ENCODE peak calls at places on chromosomes 3 and 15, in seven cellular contexts. One of them, this sample, is unnamed.

GRCh38 chr15:59222106-59222505 is 15.5 kb downstream of the LDHAL6B start:
- DNase-seq in activated CD4-positive, alpha-beta T cell treated with anti-CD3 and anti-CD28 coated beads for 48 hours: no peak
- DNase-seq in activated CD8-positive, alpha-beta T cell treated with anti-CD3 and anti-CD28 coated beads, Interleukin-2, amount 10 ng/mL, durations not matched to agents 7 days and 5 days: no peak
- DNase-seq in left ventricle myocardium inferior: no peak
- DNase-seq in anterior cingulate cortex: no peak
- DNase-seq in non-pigmented ciliary epithelial cell: peak; percentile 73
- DNase-seq in iris pigment epithelial cell: peak; percentile 94
- DNase-seq in this sample: no peak

GRCh38 chr15:77974098-77974414 is 103.5 kb downstream of the TBC1D2B start:
- DNase-seq in anterior cingulate cortex: peak; percentile 30
- DNase-seq in activated CD4-positive, alpha-beta T cell treated with anti-CD3 and anti-CD28 coated beads for 48 hours: no peak
- DNase-seq in activated CD8-positive, alpha-beta T cell treated with anti-CD3 and anti-CD28 coated beads, Interleukin-2, amount 10 ng/mL, durations not matched to agents 7 days and 5 days: no peak
- DNase-seq in non-pigmented ciliary epithelial cell: no peak
- DNase-seq in iris pigment epithelial cell: peak; percentile 45
- DNase-seq in left ventricle myocardium inferior: peak; percentile 66
- DNase-seq in this sample: no peak

GRCh38 chr3:39338201-39338600 is 8.7 kb downstream of the CCR8 start:
- DNase-seq in activated CD4-positive, alpha-beta T cell treated with anti-CD3 and anti-CD28 coated beads for 48 hours: no peak
- DNase-seq in left ventricle myocardium inferior: no peak
- DNase-seq in anterior cingulate cortex: no peak
- DNase-seq in non-pigmented ciliary epithelial cell: no peak
- DNase-seq in iris pigment epithelial cell: no peak
- DNase-seq in activated CD8-positive, alpha-beta T cell treated with anti-CD3 and anti-CD28 coated beads, Interleukin-2, amount 10 ng/mL, durations not matched to agents 7 days and 5 days: no peak
- DNase-seq in this sample: no peak

GRCh38 chr3:71930056-71930991 is 145.4 kb upstream of the PROK2 start:
- DNase-seq in anterior cingulate cortex: no peak
- DNase-seq in iris pigment epithelial cell: peak; percentile 63
- DNase-seq in left ventricle myocardium inferior: no peak
- DNase-seq in activated CD8-positive, alpha-beta T cell treated with anti-CD3 and anti-CD28 coated beads, Interleukin-2, amount 10 ng/mL, durations not matched to agents 7 days and 5 days: no peak
- DNase-seq in activated CD4-positive, alpha-beta T cell treated with anti-CD3 and anti-CD28 coated beads for 48 hours: peak; percentile 35
- DNase-seq in non-pigmented ciliary epithelial cell: peak; percentile 8
- DNase-seq in this sample: no peak

GRCh38 chr3:69288161-69288895 is 97.6 kb downstream of the FRMD4B start:
- DNase-seq in iris pigment epithelial cell: no peak
- DNase-seq in left ventricle myocardium inferior: no peak
- DNase-seq in anterior cingulate cortex: no peak
- DNase-seq in activated CD8-positive, alpha-beta T cell treated with anti-CD3 and anti-CD28 coated beads, Interleukin-2, amount 10 ng/mL, durations not matched to agents 7 days and 5 days: no peak
- DNase-seq in non-pigmented ciliary epithelial cell: no peak
- DNase-seq in activated CD4-positive, alpha-beta T cell treated with anti-CD3 and anti-CD28 coated beads for 48 hours: peak; percentile 76
- DNase-seq in this sample: no peak

GRCh38 chr15:69018951-69019350 is 4.5 kb downstream of the NOX5 start:
- DNase-seq in left ventricle myocardium inferior: no peak
- DNase-seq in non-pigmented ciliary epithelial cell: no peak
- DNase-seq in activated CD4-positive, alpha-beta T cell treated with anti-CD3 and anti-CD28 coated beads for 48 hours: no peak
- DNase-seq in iris pigment epithelial cell: no peak
- DNase-seq in activated CD8-positive, alpha-beta T cell treated with anti-CD3 and anti-CD28 coated beads, Interleukin-2, amount 10 ng/mL, durations not matched to agents 7 days and 5 days: no peak
- DNase-seq in anterior cingulate cortex: no peak
- DNase-seq in this sample: no peak

GRCh38 chr15:84725001-84725491 is 9.1 kb upstream of the SEC11A start:
- DNase-seq in non-pigmented ciliary epithelial cell: no peak
- DNase-seq in iris pigment epithelial cell: peak; percentile 45
- DNase-seq in anterior cingulate cortex: no peak
- DNase-seq in activated CD4-positive, alpha-beta T cell treated with anti-CD3 and anti-CD28 coated beads for 48 hours: no peak
- DNase-seq in activated CD8-positive, alpha-beta T cell treated with anti-CD3 and anti-CD28 coated beads, Interleukin-2, amount 10 ng/mL, durations not matched to agents 7 days and 5 days: peak; percentile 51
- DNase-seq in left ventricle myocardium inferior: no peak
- DNase-seq in this sample: no peak

GRCh38 chr3:88595025-88595424 is 445.3 kb downstream of the C3orf38 start:
- DNase-seq in left ventricle myocardium inferior: no peak
- DNase-seq in anterior cingulate cortex: no peak
- DNase-seq in activated CD4-positive, alpha-beta T cell treated with anti-CD3 and anti-CD28 coated beads for 48 hours: no peak
- DNase-seq in non-pigmented ciliary epithelial cell: no peak
- DNase-seq in iris pigment epithelial cell: no peak
- DNase-seq in activated CD8-positive, alpha-beta T cell treated with anti-CD3 and anti-CD28 coated beads, Interleukin-2, amount 10 ng/mL, durations not matched to agents 7 days and 5 days: no peak
- DNase-seq in this sample: no peak

GRCh38 chr3:150410311-150411105 is 2.4 kb downstream of the TSC22D2 start:
- DNase-seq in non-pigmented ciliary epithelial cell: no peak
- DNase-seq in iris pigment epithelial cell: no peak
- DNase-seq in activated CD8-positive, alpha-beta T cell treated with anti-CD3 and anti-CD28 coated beads, Interleukin-2, amount 10 ng/mL, durations not matched to agents 7 days and 5 days: peak; percentile 48
- DNase-seq in anterior cingulate cortex: no peak
- DNase-seq in activated CD4-positive, alpha-beta T cell treated with anti-CD3 and anti-CD28 coated beads for 48 hours: peak; percentile 54
- DNase-seq in left ventricle myocardium inferior: peak; percentile 36
- DNase-seq in this sample: no peak

GRCh38 chr3:13141991-13142412 is 68.8 kb upstream of the IQSEC1 start:
- DNase-seq in activated CD8-positive, alpha-beta T cell treated with anti-CD3 and anti-CD28 coated beads, Interleukin-2, amount 10 ng/mL, durations not matched to agents 7 days and 5 days: peak; percentile 67
- DNase-seq in iris pigment epithelial cell: peak; percentile 35
- DNase-seq in activated CD4-positive, alpha-beta T cell treated with anti-CD3 and anti-CD28 coated beads for 48 hours: peak; percentile 37
- DNase-seq in left ventricle myocardium inferior: no peak
- DNase-seq in non-pigmented ciliary epithelial cell: no peak
- DNase-seq in anterior cingulate cortex: no peak
- DNase-seq in this sample: peak; percentile 13

GRCh38 chr15:75776075-75776443 is 63.4 kb upstream of the CSPG4 start:
- DNase-seq in activated CD8-positive, alpha-beta T cell treated with anti-CD3 and anti-CD28 coated beads, Interleukin-2, amount 10 ng/mL, durations not matched to agents 7 days and 5 days: no peak
- DNase-seq in iris pigment epithelial cell: peak; percentile 31
- DNase-seq in activated CD4-positive, alpha-beta T cell treated with anti-CD3 and anti-CD28 coated beads for 48 hours: no peak
- DNase-seq in anterior cingulate cortex: no peak
- DNase-seq in left ventricle myocardium inferior: no peak
- DNase-seq in non-pigmented ciliary epithelial cell: peak; percentile 26
- DNase-seq in this sample: no peak

GRCh38 chr3:71599416-71599815 is 15.9 kb upstream of the FOXP1 start:
- DNase-seq in left ventricle myocardium inferior: no peak
- DNase-seq in activated CD8-positive, alpha-beta T cell treated with anti-CD3 and anti-CD28 coated beads, Interleukin-2, amount 10 ng/mL, durations not matched to agents 7 days and 5 days: no peak
- DNase-seq in anterior cingulate cortex: no peak
- DNase-seq in iris pigment epithelial cell: peak; percentile 58
- DNase-seq in non-pigmented ciliary epithelial cell: no peak
- DNase-seq in activated CD4-positive, alpha-beta T cell treated with anti-CD3 and anti-CD28 coated beads for 48 hours: no peak
- DNase-seq in this sample: no peak

GRCh38 chr3:18946524-18946923 is 201.8 kb upstream of the KCNH8 start:
- DNase-seq in non-pigmented ciliary epithelial cell: no peak
- DNase-seq in activated CD4-positive, alpha-beta T cell treated with anti-CD3 and anti-CD28 coated beads for 48 hours: no peak
- DNase-seq in iris pigment epithelial cell: no peak
- DNase-seq in left ventricle myocardium inferior: no peak
- DNase-seq in activated CD8-positive, alpha-beta T cell treated with anti-CD3 and anti-CD28 coated beads, Interleukin-2, amount 10 ng/mL, durations not matched to agents 7 days and 5 days: no peak
- DNase-seq in anterior cingulate cortex: no peak
- DNase-seq in this sample: no peak